ENCODE peak calls at places on chromosomes 12 and 14, in six cellular contexts. E is CD8-positive, alpha-beta T cell; J is prostate gland; B is mesendoderm; O is cardiac fibroblast; L is astrocyte. A is an unnamed sample.

GRCh38 chr12:85765443-85765842 is 70.8 kb downstream of the RASSF9 start:
- DNase-seq in B (no peak), E (no peak), L (no peak), J (no peak), O (no peak), A (no peak)

GRCh38 chr14:89452281-89452680 is 35.2 kb upstream of the FOXN3 start:
- DNase-seq in E (no peak), B (no peak), J (no peak), L (no peak), O (no peak), A (no peak)

GRCh38 chr12:19783547-19784444 is 344.5 kb downstream of the AEBP2 start:
- DNase-seq in O (no peak), J (no peak), B (no peak), L (no peak), E (no peak), A (no peak)

GRCh38 chr14:64060648-64061096 is 207.9 kb downstream of the SYNE2 start:
- DNase-seq in J (no peak), E (no peak), O (peak; percentile 17), B (peak; percentile 94), L (no peak), A (no peak)

GRCh38 chr14:46580941-46581671 is 70.5 kb downstream of the RPL10L start:
- DNase-seq in O (peak; percentile 44), J (no peak), B (peak; percentile 66), E (no peak), L (peak; percentile 33), A (no peak)

GRCh38 chr14:81450100-81450531 is 50.0 kb upstream of the STON2 start:
- DNase-seq in O (no peak), J (no peak), E (no peak), L (peak; percentile 32), B (peak; percentile 90), A (no peak)

GRCh38 chr12:68612675-68613074 is 2.0 kb downstream of the RAP1B start:
- DNase-seq in B (no peak), O (no peak), J (no peak), L (no peak), E (no peak), A (no peak)

GRCh38 chr12:108526482-108527234 is 11.6 kb downstream of the FICD start:
- DNase-seq in L (peak; percentile 38), J (no peak), E (no peak), O (peak; percentile 26), B (peak; percentile 10), A (no peak)

DNA sequence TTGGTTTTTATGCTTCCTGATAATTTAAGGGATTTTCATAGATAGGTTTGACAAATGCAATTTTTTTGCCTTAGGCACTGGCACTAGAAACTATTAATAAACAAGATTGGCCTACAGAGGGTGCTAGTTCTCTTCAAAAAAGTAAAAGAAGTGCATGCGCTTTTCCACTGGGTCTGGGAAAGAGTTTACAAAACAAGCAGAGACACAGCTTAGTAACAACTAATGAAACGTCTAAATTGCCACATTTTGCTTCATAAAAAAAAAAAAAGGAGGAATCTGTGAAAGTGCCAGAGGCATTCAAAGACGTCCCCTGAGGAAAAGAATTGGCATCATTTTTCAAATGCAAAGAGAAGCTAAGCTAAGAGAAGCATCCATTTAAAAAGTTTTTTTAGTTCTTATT is 58.3 kb upstream of the EEA1 start:
- DNase-seq in O (peak; percentile 94), B (peak; percentile 84), L (peak; percentile 53), J (peak; percentile 58), E (no peak), A (peak; percentile 29)
- H3K4me3 ChIP-seq in O (no peak overlapping the region), B (no peak overlapping the region), L (no peak overlapping the region), J (no peak overlapping the region), E (no peak overlapping the region), A (no peak overlapping the region)

DNA sequence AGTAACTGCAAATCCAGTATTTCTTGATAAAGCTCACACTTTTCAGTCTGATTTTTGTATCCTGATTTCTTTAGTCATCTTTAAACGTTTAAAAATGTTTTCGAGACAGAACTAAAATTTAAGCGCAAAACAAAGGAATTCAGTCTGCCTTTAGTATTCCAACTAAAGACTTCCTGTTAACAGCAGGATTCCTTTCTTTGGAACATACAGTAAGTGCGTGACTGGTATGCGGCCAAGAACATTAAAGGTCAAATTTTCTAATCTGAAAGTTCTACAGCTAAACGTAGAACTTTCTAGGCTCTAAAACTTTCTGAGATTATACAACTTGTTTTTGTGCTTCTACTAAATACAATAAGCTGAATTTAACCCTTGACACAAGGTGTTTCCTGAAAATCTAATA is 9.9 kb downstream of the SAV1 start:
- DNase-seq in B (peak; percentile 66), J (no peak), E (no peak), O (peak; percentile 86), L (peak; percentile 57), A (no peak)
- H3K4me3 ChIP-seq in B (no peak overlapping the region), J (no peak overlapping the region), E (no peak overlapping the region), O (no peak overlapping the region), L (no peak overlapping the region), A (no peak overlapping the region)

GRCh38 chr12:48119834-48120195 is 651 bp downstream of the PFKM start:
- DNase-seq in B (no peak), L (peak; percentile 22), O (no peak), J (no peak), E (no peak), A (no peak)

GRCh38 chr12:48119078-48119833 is at the start of gene PFKM:
- DNase-seq in J (peak; percentile 83), E (peak; percentile 8), O (peak; percentile 94), B (peak; percentile 98), L (peak; percentile 89), A (peak; percentile 50)

GRCh38 chr12:48115957-48116356 is 3.2 kb upstream of the PFKM start:
- DNase-seq in J (no peak), B (no peak), E (no peak), O (no peak), L (no peak), A (no peak)

GRCh38 chr12:48121522-48121921 is 2.4 kb downstream of the PFKM start:
- DNase-seq in B (no peak), J (no peak), L (no peak), E (no peak), O (no peak), A (no peak)

GRCh38 chr12:48118491-48118890 is 673 bp upstream of the PFKM start:
- DNase-seq in E (no peak), B (peak; percentile 22), J (no peak), O (peak; percentile 26), L (no peak), A (no peak)
- H3K4me3 ChIP-seq in E (peak overlapping the region; percentile 67), B (no peak overlapping the region), J (peak overlapping the region; percentile 40), O (no peak overlapping the region), L (peak overlapping the region; percentile 91), A (no peak overlapping the region)

GRCh38 chr14:102927346-102927877 is 4.9 kb downstream of the AMN start:
- DNase-seq in O (no peak), J (no peak), L (no peak), E (no peak), B (no peak), A (no peak)

GRCh38 chr14:102926104-102926503 is 3.6 kb downstream of the AMN start:
- DNase-seq in O (no peak), B (no peak), E (no peak), L (no peak), J (no peak), A (no peak)

GRCh38 chr14:102928412-102929348 is 6.2 kb downstream of the AMN start:
- DNase-seq in B (peak; percentile 83), O (peak; percentile 59), L (peak; percentile 10), E (peak; percentile 55), J (peak; percentile 64), A (no peak)

GRCh38 chr14:102929349-102930137 is 7.1 kb downstream of the AMN start:
- DNase-seq in E (no peak), O (no peak), B (no peak), J (no peak), L (no peak), A (no peak)

GRCh38 chr14:102927878-102928411 is 5.5 kb downstream of the AMN start:
- DNase-seq in L (no peak), J (no peak), B (peak; percentile 61), O (no peak), E (no peak), A (no peak)
- H3K4me3 ChIP-seq in L (peak overlapping the region; percentile 28), J (peak overlapping the region; percentile 24), B (peak overlapping the region; percentile 72), O (peak overlapping the region; percentile 37), E (peak overlapping the region; percentile 70), A (peak overlapping the region; percentile 49)

GRCh38 chr12:7128681-7129593 is at the start of gene RBP5:
- DNase-seq in E (no peak), O (no peak), B (peak; percentile 87), J (no peak), L (no peak), A (no peak)

GRCh38 chr12:7130791-7131501 is 775 bp downstream of the CLSTN3 start:
- DNase-seq in E (no peak), L (peak; percentile 39), J (peak; percentile 51), B (peak; percentile 79), O (peak; percentile 46), A (no peak)

GRCh38 chr12:7130537-7130790 is 293 bp downstream of the CLSTN3 start:
- DNase-seq in B (no peak), E (no peak), O (no peak), J (no peak), L (no peak), A (no peak)

GRCh38 chr12:7129647-7130536 is at the start of gene CLSTN3:
- DNase-seq in B (peak; percentile 90), L (peak; percentile 68), O (peak; percentile 91), E (peak; percentile 66), J (peak; percentile 84), A (no peak)

DNA sequence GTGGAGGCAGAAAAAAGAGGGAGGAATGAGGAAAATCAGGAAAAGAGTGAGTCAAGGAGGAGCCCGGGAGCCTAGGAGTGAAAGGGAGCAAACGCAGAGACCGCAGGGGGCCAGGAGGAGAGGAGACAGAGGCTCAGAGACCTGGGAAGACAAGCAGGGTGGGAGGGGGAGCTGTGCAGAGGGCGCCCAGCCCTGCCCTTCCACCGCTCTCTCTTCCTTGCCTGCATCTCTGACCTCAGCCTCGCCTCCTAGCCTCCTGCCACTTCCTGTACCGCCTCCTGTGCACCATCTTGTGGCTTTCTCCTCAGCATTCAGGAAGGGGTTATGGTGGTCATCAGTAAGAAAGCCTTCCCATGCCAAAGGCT is 1.3 kb downstream of the CLSTN3 start:
- DNase-seq in O (no peak), E (no peak), B (peak; percentile 47), L (no peak), J (no peak), A (no peak)
- H3K4me3 ChIP-seq in O (no peak overlapping the region), E (peak overlapping the region; percentile 99), B (no peak overlapping the region), L (peak overlapping the region; percentile 74), J (no peak overlapping the region), A (peak overlapping the region; percentile 81)

GRCh38 chr12:9109213-9109522 is 6.6 kb downstream of the A2M start:
- DNase-seq in J (no peak), O (no peak), L (no peak), E (no peak), B (no peak), A (no peak)
- H3K4me3 ChIP-seq in J (no peak overlapping the region), O (no peak overlapping the region), L (no peak overlapping the region), E (no peak overlapping the region), B (no peak overlapping the region), A (no peak overlapping the region)

GRCh38 chr14:100156776-100157175 is 2.7 kb downstream of the DEGS2 start:
- DNase-seq in L (no peak), E (no peak), B (no peak), J (no peak), O (no peak), A (no peak)

GRCh38 chr14:100160534-100160916 is 1.1 kb upstream of the DEGS2 start:
- DNase-seq in L (no peak), E (no peak), J (no peak), O (no peak), B (no peak), A (no peak)

GRCh38 chr14:100158566-100159106 is 809 bp downstream of the DEGS2 start:
- DNase-seq in L (no peak), J (no peak), O (no peak), B (no peak), E (no peak), A (no peak)

GRCh38 chr14:100159107-100159864 is at the start of gene DEGS2:
- DNase-seq in O (no peak), J (no peak), B (peak; percentile 43), L (no peak), E (no peak), A (no peak)

GRCh38 chr14:100159865-100160533 is 554 bp upstream of the DEGS2 start:
- DNase-seq in E (no peak), J (no peak), L (no peak), O (no peak), B (peak; percentile 36), A (no peak)
- H3K4me3 ChIP-seq in E (peak overlapping the region; percentile 44), J (peak overlapping the region; percentile 28), L (no peak overlapping the region), O (no peak overlapping the region), B (no peak overlapping the region), A (no peak overlapping the region)

A was measured in AG04449.